ENCODE peak calls at places on chromosomes 13 and 19, in nine cellular contexts. One of them, this sample, is unnamed.

GRCh38 chr19:35153701-35154534 is 617 bp upstream of the FXYD5 start:
- DNase-seq in CD4-positive, alpha-beta memory T cell: peak
- DNase-seq in effector memory CD4-positive, alpha-beta T cell: peak
- DNase-seq in H1: peak
- DNase-seq in fibroblast of lung: peak
- DNase-seq in endodermal cell: peak
- DNase-seq in astrocyte: no peak
- DNase-seq in GM23248: peak
- DNase-seq in Panc1: no peak
- DNase-seq in this sample: no peak

GRCh38 chr13:69856331-69856730 is 251.3 kb upstream of the ATXN8OS start:
- DNase-seq in CD4-positive, alpha-beta memory T cell: no peak
- DNase-seq in effector memory CD4-positive, alpha-beta T cell: no peak
- DNase-seq in H1: no peak
- DNase-seq in fibroblast of lung: peak
- DNase-seq in endodermal cell: peak
- DNase-seq in astrocyte: peak
- DNase-seq in GM23248: no peak
- DNase-seq in Panc1: no peak
- DNase-seq in this sample: no peak

GRCh38 chr13:83877901-83878300 is 4.4 kb downstream of the SLITRK1 start:
- DNase-seq in CD4-positive, alpha-beta memory T cell: no peak
- DNase-seq in effector memory CD4-positive, alpha-beta T cell: no peak
- DNase-seq in H1: no peak
- DNase-seq in fibroblast of lung: no peak
- DNase-seq in endodermal cell: peak
- DNase-seq in astrocyte: no peak
- DNase-seq in GM23248: no peak
- DNase-seq in Panc1: no peak
- DNase-seq in this sample: no peak

GRCh38 chr13:32734511-32734910 is 148.3 kb downstream of the PDS5B start:
- DNase-seq in CD4-positive, alpha-beta memory T cell: no peak
- DNase-seq in effector memory CD4-positive, alpha-beta T cell: no peak
- DNase-seq in H1: no peak
- DNase-seq in fibroblast of lung: peak
- DNase-seq in endodermal cell: no peak
- DNase-seq in astrocyte: peak
- DNase-seq in GM23248: peak
- DNase-seq in Panc1: no peak
- DNase-seq in this sample: no peak

GRCh38 chr13:106471957-106472543 is 63.4 kb downstream of the EFNB2 start:
- DNase-seq in CD4-positive, alpha-beta memory T cell: no peak
- DNase-seq in effector memory CD4-positive, alpha-beta T cell: no peak
- DNase-seq in H1: peak
- DNase-seq in fibroblast of lung: peak
- DNase-seq in endodermal cell: peak
- DNase-seq in astrocyte: peak
- DNase-seq in GM23248: peak
- DNase-seq in Panc1: peak
- DNase-seq in this sample: no peak

GRCh38 chr19:46984077-46985010 is 35.3 kb upstream of the NPAS1 start:
- DNase-seq in CD4-positive, alpha-beta memory T cell: no peak
- DNase-seq in effector memory CD4-positive, alpha-beta T cell: no peak
- DNase-seq in H1: no peak
- DNase-seq in fibroblast of lung: peak
- DNase-seq in endodermal cell: no peak
- DNase-seq in astrocyte: peak
- DNase-seq in GM23248: peak
- DNase-seq in Panc1: no peak
- DNase-seq in this sample: peak

GRCh38 chr13:64459778-64460177 is 2770.4 kb downstream of the PCDH9 start:
- DNase-seq in CD4-positive, alpha-beta memory T cell: no peak
- DNase-seq in effector memory CD4-positive, alpha-beta T cell: no peak
- DNase-seq in H1: no peak
- DNase-seq in fibroblast of lung: no peak
- DNase-seq in endodermal cell: no peak
- DNase-seq in astrocyte: no peak
- DNase-seq in GM23248: no peak
- DNase-seq in Panc1: no peak
- DNase-seq in this sample: no peak

GRCh38 chr13:75398072-75398471 is 83.9 kb downstream of the TBC1D4 start:
- DNase-seq in CD4-positive, alpha-beta memory T cell: no peak
- DNase-seq in effector memory CD4-positive, alpha-beta T cell: no peak
- DNase-seq in H1: no peak
- DNase-seq in fibroblast of lung: no peak
- DNase-seq in endodermal cell: no peak
- DNase-seq in astrocyte: no peak
- DNase-seq in GM23248: no peak
- DNase-seq in Panc1: no peak
- DNase-seq in this sample: no peak

GRCh38 chr13:28299941-28300340 is 161.6 kb downstream of the PAN3 start:
- DNase-seq in CD4-positive, alpha-beta memory T cell: no peak
- DNase-seq in effector memory CD4-positive, alpha-beta T cell: no peak
- DNase-seq in H1: no peak
- DNase-seq in fibroblast of lung: no peak
- DNase-seq in endodermal cell: no peak
- DNase-seq in astrocyte: no peak
- DNase-seq in GM23248: no peak
- DNase-seq in Panc1: no peak
- DNase-seq in this sample: no peak

GRCh38 chr19:16320987-16321386 is 3.6 kb upstream of the KLF2 start:
- DNase-seq in CD4-positive, alpha-beta memory T cell: no peak
- DNase-seq in effector memory CD4-positive, alpha-beta T cell: no peak
- DNase-seq in H1: no peak
- DNase-seq in fibroblast of lung: peak
- DNase-seq in endodermal cell: no peak
- DNase-seq in astrocyte: no peak
- DNase-seq in GM23248: no peak
- DNase-seq in Panc1: no peak
- DNase-seq in this sample: no peak

GRCh38 chr19:58544591-58545285 is 874 bp downstream of the TRIM28 start:
- DNase-seq in CD4-positive, alpha-beta memory T cell: no peak
- DNase-seq in effector memory CD4-positive, alpha-beta T cell: peak
- DNase-seq in H1: no peak
- DNase-seq in fibroblast of lung: peak
- DNase-seq in endodermal cell: no peak
- DNase-seq in astrocyte: no peak
- DNase-seq in GM23248: peak
- DNase-seq in Panc1: no peak
- DNase-seq in this sample: peak

GRCh38 chr13:68608147-68608546 is 1378.0 kb upstream of the PCDH9 start:
- DNase-seq in CD4-positive, alpha-beta memory T cell: no peak
- DNase-seq in effector memory CD4-positive, alpha-beta T cell: no peak
- DNase-seq in H1: no peak
- DNase-seq in fibroblast of lung: peak
- DNase-seq in endodermal cell: no peak
- DNase-seq in astrocyte: peak
- DNase-seq in GM23248: no peak
- DNase-seq in Panc1: no peak
- DNase-seq in this sample: no peak

GRCh38 chr19:37963190-37963947 is 56.4 kb downstream of the SIPA1L3 start:
- DNase-seq in CD4-positive, alpha-beta memory T cell: no peak
- DNase-seq in effector memory CD4-positive, alpha-beta T cell: no peak
- DNase-seq in H1: no peak
- DNase-seq in fibroblast of lung: peak
- DNase-seq in endodermal cell: no peak
- DNase-seq in astrocyte: peak
- DNase-seq in GM23248: peak
- DNase-seq in Panc1: no peak
- DNase-seq in this sample: no peak

GRCh38 chr13:45367995-45368394 is 27.0 kb upstream of the TPT1 start:
- DNase-seq in CD4-positive, alpha-beta memory T cell: no peak
- DNase-seq in effector memory CD4-positive, alpha-beta T cell: no peak
- DNase-seq in H1: no peak
- DNase-seq in fibroblast of lung: no peak
- DNase-seq in endodermal cell: no peak
- DNase-seq in astrocyte: no peak
- DNase-seq in GM23248: no peak
- DNase-seq in Panc1: no peak
- DNase-seq in this sample: no peak

GRCh38 chr19:30167976-30168635 is 204.1 kb upstream of the ZNF536 start:
- DNase-seq in CD4-positive, alpha-beta memory T cell: no peak
- DNase-seq in effector memory CD4-positive, alpha-beta T cell: no peak
- DNase-seq in H1: peak
- DNase-seq in fibroblast of lung: no peak
- DNase-seq in endodermal cell: no peak
- DNase-seq in astrocyte: no peak
- DNase-seq in GM23248: no peak
- DNase-seq in Panc1: no peak
- DNase-seq in this sample: no peak

GRCh38 chr13:92175330-92175729 is 776.9 kb downstream of the GPC5 start:
- DNase-seq in CD4-positive, alpha-beta memory T cell: no peak
- DNase-seq in effector memory CD4-positive, alpha-beta T cell: no peak
- DNase-seq in H1: no peak
- DNase-seq in fibroblast of lung: peak
- DNase-seq in endodermal cell: peak
- DNase-seq in astrocyte: peak
- DNase-seq in GM23248: peak
- DNase-seq in Panc1: no peak
- DNase-seq in this sample: no peak

GRCh38 chr19:49808762-49809154 is 4.3 kb downstream of the FUZ start:
- DNase-seq in CD4-positive, alpha-beta memory T cell: peak
- DNase-seq in effector memory CD4-positive, alpha-beta T cell: peak
- DNase-seq in H1: peak
- DNase-seq in fibroblast of lung: peak
- DNase-seq in endodermal cell: peak
- DNase-seq in astrocyte: peak
- DNase-seq in GM23248: peak
- DNase-seq in Panc1: no peak
- DNase-seq in this sample: peak

GRCh38 chr19:40691421-40692211 is 1.2 kb upstream of the NUMBL start:
- DNase-seq in CD4-positive, alpha-beta memory T cell: no peak
- DNase-seq in effector memory CD4-positive, alpha-beta T cell: no peak
- DNase-seq in H1: peak
- DNase-seq in fibroblast of lung: peak
- DNase-seq in endodermal cell: peak
- DNase-seq in astrocyte: no peak
- DNase-seq in GM23248: peak
- DNase-seq in Panc1: no peak
- DNase-seq in this sample: no peak
- H3K27ac ChIP-seq in CD4-positive, alpha-beta memory T cell: peak
- H3K27ac ChIP-seq in effector memory CD4-positive, alpha-beta T cell: peak
- H3K27ac ChIP-seq in H1: peak
- H3K27ac ChIP-seq in fibroblast of lung: peak
- H3K27ac ChIP-seq in endodermal cell: peak
- H3K27ac ChIP-seq in astrocyte: peak
- H3K27ac ChIP-seq in GM23248: peak
- H3K27ac ChIP-seq in Panc1: peak
- H3K27ac ChIP-seq in this sample: no peak

GRCh38 chr19:18321729-18322091 is 1.2 kb downstream of the LSM4 start:
- DNase-seq in CD4-positive, alpha-beta memory T cell: no peak
- DNase-seq in effector memory CD4-positive, alpha-beta T cell: no peak
- DNase-seq in H1: no peak
- DNase-seq in fibroblast of lung: no peak
- DNase-seq in endodermal cell: no peak
- DNase-seq in astrocyte: no peak
- DNase-seq in GM23248: peak
- DNase-seq in Panc1: no peak
- DNase-seq in this sample: no peak
- H3K27ac ChIP-seq in CD4-positive, alpha-beta memory T cell: peak
- H3K27ac ChIP-seq in effector memory CD4-positive, alpha-beta T cell: peak
- H3K27ac ChIP-seq in H1: no peak
- H3K27ac ChIP-seq in fibroblast of lung: peak
- H3K27ac ChIP-seq in endodermal cell: peak
- H3K27ac ChIP-seq in astrocyte: peak
- H3K27ac ChIP-seq in GM23248: peak
- H3K27ac ChIP-seq in Panc1: peak
- H3K27ac ChIP-seq in this sample: peak

DNA sequence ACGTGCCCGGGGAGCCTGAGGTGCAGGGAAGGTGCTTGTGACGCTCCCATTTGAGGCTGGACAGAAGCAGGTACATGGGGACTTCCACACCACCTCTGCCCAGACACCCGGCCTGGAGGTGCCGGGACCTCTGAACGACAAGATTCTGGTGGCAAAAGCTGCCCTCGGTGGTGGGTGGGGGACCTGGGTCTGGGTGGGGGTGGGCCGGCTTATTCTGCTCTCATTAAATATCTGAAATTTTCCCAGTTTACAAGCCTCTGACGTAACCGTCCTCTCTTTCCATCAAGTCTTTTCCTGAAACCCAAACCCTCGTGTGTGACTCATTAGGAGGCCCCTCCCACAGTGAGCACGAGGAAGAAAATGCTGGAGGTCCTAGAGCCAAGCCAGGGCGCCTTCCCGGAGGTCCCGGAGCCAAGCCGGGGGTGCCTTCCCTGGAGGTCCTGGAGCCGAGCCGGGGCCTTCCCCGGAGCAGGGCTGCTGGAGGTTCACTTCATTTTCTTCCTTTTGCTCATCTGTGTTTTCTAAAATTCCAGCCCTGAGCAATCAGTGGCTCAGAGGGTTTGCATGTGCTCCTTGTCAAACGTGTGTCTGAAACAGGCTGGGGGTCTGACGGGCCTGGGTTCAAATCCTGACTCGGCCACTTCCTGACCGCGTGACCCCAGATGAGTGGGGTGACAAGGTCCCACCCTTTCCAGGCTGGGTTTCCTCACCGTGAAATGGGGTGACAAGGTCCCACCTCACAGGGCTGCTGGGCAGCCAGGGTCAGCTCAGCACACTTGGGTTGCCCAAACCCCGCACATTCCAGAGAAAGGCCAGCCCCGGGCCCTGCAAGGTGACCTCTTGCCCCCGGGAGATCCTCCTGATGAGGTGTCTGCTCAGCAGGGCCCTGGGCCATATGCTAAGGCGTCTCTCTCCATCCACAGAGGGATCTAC is 10.0 kb downstream of the CFD start:
- DNase-seq in CD4-positive, alpha-beta memory T cell: no peak
- DNase-seq in effector memory CD4-positive, alpha-beta T cell: no peak
- DNase-seq in H1: no peak
- DNase-seq in fibroblast of lung: peak
- DNase-seq in endodermal cell: peak
- DNase-seq in astrocyte: peak
- DNase-seq in GM23248: peak
- DNase-seq in Panc1: no peak
- DNase-seq in this sample: no peak
- H3K27ac ChIP-seq in CD4-positive, alpha-beta memory T cell: no peak
- H3K27ac ChIP-seq in effector memory CD4-positive, alpha-beta T cell: no peak
- H3K27ac ChIP-seq in H1: no peak
- H3K27ac ChIP-seq in fibroblast of lung: peak
- H3K27ac ChIP-seq in endodermal cell: no peak
- H3K27ac ChIP-seq in astrocyte: peak
- H3K27ac ChIP-seq in GM23248: peak
- H3K27ac ChIP-seq in Panc1: no peak
- H3K27ac ChIP-seq in this sample: no peak

DNA sequence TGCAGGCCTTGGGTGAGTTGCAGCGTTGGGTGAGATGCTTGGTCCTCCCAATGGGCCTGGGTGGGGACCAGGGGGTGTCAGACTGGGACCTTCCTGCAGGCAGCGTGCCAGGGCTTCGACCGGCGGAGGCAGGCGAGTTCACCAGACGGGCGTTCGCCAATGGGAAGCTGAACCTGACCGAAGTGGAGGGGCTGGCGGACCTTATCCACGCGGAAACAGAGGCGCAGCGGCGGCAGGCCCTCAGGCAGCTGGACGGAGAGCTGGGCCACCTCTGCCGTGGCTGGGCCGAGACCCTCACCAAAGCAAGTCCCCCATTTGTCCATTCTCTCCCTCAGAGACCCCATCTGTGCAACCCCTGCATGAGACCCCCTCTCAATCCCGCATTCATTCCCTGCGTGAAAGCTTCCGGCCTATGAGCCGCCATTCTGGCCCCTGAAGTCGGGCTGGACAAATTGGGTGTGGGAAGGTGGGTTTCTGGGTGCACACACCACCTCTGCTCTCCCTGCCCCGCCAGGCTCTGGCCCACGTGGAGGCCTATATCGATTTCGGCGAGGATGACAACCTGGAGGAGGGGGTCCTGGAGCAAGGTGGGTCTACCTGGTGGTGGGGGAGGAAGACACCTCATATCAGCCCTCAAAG is 1.2 kb downstream of the GTPBP3 start:
- DNase-seq in CD4-positive, alpha-beta memory T cell: no peak
- DNase-seq in effector memory CD4-positive, alpha-beta T cell: no peak
- DNase-seq in H1: no peak
- DNase-seq in fibroblast of lung: no peak
- DNase-seq in endodermal cell: peak
- DNase-seq in astrocyte: no peak
- DNase-seq in GM23248: no peak
- DNase-seq in Panc1: no peak
- DNase-seq in this sample: no peak
- H3K27ac ChIP-seq in CD4-positive, alpha-beta memory T cell: peak
- H3K27ac ChIP-seq in effector memory CD4-positive, alpha-beta T cell: peak
- H3K27ac ChIP-seq in H1: no peak
- H3K27ac ChIP-seq in fibroblast of lung: no peak
- H3K27ac ChIP-seq in endodermal cell: no peak
- H3K27ac ChIP-seq in astrocyte: no peak
- H3K27ac ChIP-seq in GM23248: no peak
- H3K27ac ChIP-seq in Panc1: peak
- H3K27ac ChIP-seq in this sample: no peak